ENCODE peak calls at places on chromosomes 16 and 17, in eight cellular contexts. H, M, R, X, I, J, P and F are unnamed samples.

GRCh38 chr17:47946929-47947397 is 5.6 kb downstream of the PNPO start:
- DNase-seq in H (peak), M (peak), R (peak), X (peak), I (peak), J (peak), P (no peak), F (peak)

GRCh38 chr16:66604376-66605176 is at the start of gene CMTM3:
- DNase-seq in H (peak), M (peak), R (peak), X (peak), I (peak), J (peak), P (no peak), F (peak)

GRCh38 chr16:85675528-85675927 is 13.2 kb downstream of the GINS2 start:
- DNase-seq in H (no peak), M (no peak), R (peak), X (no peak), I (no peak), J (no peak), P (no peak), F (peak)

GRCh38 chr17:54992797-54993639 is 24.5 kb downstream of the STXBP4 start:
- DNase-seq in H (no peak), M (peak), R (peak), X (peak), I (no peak), J (no peak), P (no peak), F (peak)

GRCh38 chr17:206941-207560 is 25.6 kb upstream of the DOC2B start:
- DNase-seq in H (no peak), M (no peak), R (no peak), X (no peak), I (no peak), J (no peak), P (no peak), F (no peak)

GRCh38 chr17:77637807-77638182 is 320.7 kb upstream of the TNRC6C start:
- DNase-seq in H (no peak), M (no peak), R (no peak), X (no peak), I (no peak), J (no peak), P (no peak), F (no peak)

GRCh38 chr17:68591583-68591982 is 9.6 kb downstream of the FAM20A start:
- DNase-seq in H (no peak), M (no peak), R (no peak), X (no peak), I (peak), J (no peak), P (no peak), F (no peak)

GRCh38 chr16:67411339-67411738 is 4.9 kb downstream of the ZDHHC1 start:
- DNase-seq in H (no peak), M (no peak), R (no peak), X (no peak), I (no peak), J (no peak), P (no peak), F (no peak)

GRCh38 chr16:77399066-77399465 is 35.8 kb downstream of the ADAMTS18 start:
- DNase-seq in H (no peak), M (no peak), R (no peak), X (no peak), I (no peak), J (no peak), P (no peak), F (no peak)

GRCh38 chr16:24125199-24125598 is 130.9 kb upstream of the CACNG3 start:
- DNase-seq in H (no peak), M (no peak), R (no peak), X (no peak), I (no peak), J (no peak), P (no peak), F (no peak)

GRCh38 chr17:59627770-59628171 is 8.1 kb downstream of the CLTC start:
- DNase-seq in H (no peak), M (no peak), R (no peak), X (no peak), I (no peak), J (peak), P (no peak), F (no peak)

GRCh38 chr17:55532670-55533069 is 21.4 kb upstream of the SMIM36 start:
- DNase-seq in H (no peak), M (no peak), R (no peak), X (no peak), I (no peak), J (no peak), P (no peak), F (no peak)

GRCh38 chr17:43936434-43936833 is 5.8 kb downstream of the PPY start:
- DNase-seq in H (no peak), M (no peak), R (peak), X (no peak), I (no peak), J (no peak), P (no peak), F (no peak)

GRCh38 chr17:77193653-77194052 is 52.9 kb downstream of the SEC14L1 start:
- DNase-seq in H (no peak), M (no peak), R (no peak), X (no peak), I (no peak), J (no peak), P (no peak), F (no peak)

GRCh38 chr16:23578096-23578830 is 17.9 kb downstream of the NDUFAB1 start:
- DNase-seq in H (no peak), M (no peak), R (no peak), X (no peak), I (no peak), J (no peak), P (no peak), F (no peak)

GRCh38 chr17:51992864-51993413 is 165.6 kb downstream of the CA10 start:
- DNase-seq in H (no peak), M (no peak), R (no peak), X (no peak), I (no peak), J (no peak), P (no peak), F (no peak)

GRCh38 chr16:88817785-88818609 is 6.3 kb upstream of the APRT start:
- DNase-seq in H (no peak), M (no peak), R (no peak), X (no peak), I (no peak), J (no peak), P (no peak), F (no peak)

GRCh38 chr17:661509-661908 is 53.1 kb downstream of the VPS53 start:
- DNase-seq in H (no peak), M (no peak), R (no peak), X (no peak), I (no peak), J (no peak), P (no peak), F (no peak)

GRCh38 chr17:49795372-49795771 is 6.9 kb downstream of the KAT7 start:
- DNase-seq in H (no peak), M (no peak), R (no peak), X (no peak), I (no peak), J (no peak), P (no peak), F (no peak)

GRCh38 chr17:34703533-34703932 is 124.2 kb downstream of the TMEM132E start:
- DNase-seq in H (no peak), M (no peak), R (peak), X (peak), I (no peak), J (no peak), P (no peak), F (peak)

GRCh38 chr17:6648181-6648580 is 3.2 kb downstream of the MED31 start:
- DNase-seq in H (no peak), M (no peak), R (no peak), X (no peak), I (no peak), J (no peak), P (no peak), F (peak)

GRCh38 chr17:61209524-61209923 is 190.1 kb upstream of the TBX2 start:
- DNase-seq in H (no peak), M (no peak), R (no peak), X (peak), I (no peak), J (no peak), P (peak), F (no peak)

GRCh38 chr17:57021226-57021940 is 43.5 kb downstream of the SCPEP1 start:
- DNase-seq in H (no peak), M (no peak), R (no peak), X (no peak), I (no peak), J (no peak), P (no peak), F (peak)

GRCh38 chr17:77316651-77317050 is 175.9 kb downstream of the SEC14L1 start:
- DNase-seq in H (no peak), M (no peak), R (no peak), X (no peak), I (no peak), J (no peak), P (no peak), F (no peak)